ENCODE peak calls at places on chromosomes 16 and 17, in six cellular contexts. One of them, this sample, is unnamed.
A peak's percentile ranks its signal among the peaks of the same experiment; 100 is the strongest.

GRCh38 chr17:58231644-58232043 is 6.7 kb upstream of the LPO start:
- DNase-seq in small intestine: peak; percentile 17
- DNase-seq in naive B cell: no peak
- DNase-seq in stimulated activated CD8-positive, alpha-beta memory T cell treated with anti-CD3 and anti-CD28 coated beads, Interleukin-4, amount 100 ng/mL, for 24 hours: no peak
- DNase-seq in NCI-H226: no peak
- DNase-seq in DMS 273 treated with DMSO at 0.1 percent for 48 hours: no peak
- DNase-seq in this sample: no peak

GRCh38 chr17:50638851-50639767 is 4.4 kb downstream of the ABCC3 start:
- DNase-seq in small intestine: peak; percentile 98
- DNase-seq in naive B cell: no peak
- DNase-seq in DMS 273 treated with DMSO at 0.1 percent for 48 hours: peak; percentile 44
- DNase-seq in stimulated activated CD8-positive, alpha-beta memory T cell treated with anti-CD3 and anti-CD28 coated beads, Interleukin-4, amount 100 ng/mL, for 24 hours: no peak
- DNase-seq in NCI-H226: peak; percentile 99
- DNase-seq in this sample: peak; percentile 60

GRCh38 chr16:17471745-17472075 is 950 bp upstream of the XYLT1 start:
- DNase-seq in NCI-H226: no peak
- DNase-seq in stimulated activated CD8-positive, alpha-beta memory T cell treated with anti-CD3 and anti-CD28 coated beads, Interleukin-4, amount 100 ng/mL, for 24 hours: no peak
- DNase-seq in small intestine: no peak
- DNase-seq in DMS 273 treated with DMSO at 0.1 percent for 48 hours: no peak
- DNase-seq in naive B cell: no peak
- DNase-seq in this sample: no peak

GRCh38 chr16:57735755-57736418 is at the start of gene KATNB1:
- DNase-seq in DMS 273 treated with DMSO at 0.1 percent for 48 hours: no peak
- DNase-seq in stimulated activated CD8-positive, alpha-beta memory T cell treated with anti-CD3 and anti-CD28 coated beads, Interleukin-4, amount 100 ng/mL, for 24 hours: no peak
- DNase-seq in naive B cell: no peak
- DNase-seq in NCI-H226: peak; percentile 20
- DNase-seq in small intestine: no peak
- DNase-seq in this sample: no peak

GRCh38 chr17:63478814-63479494 is 2.1 kb downstream of the ACE start:
- DNase-seq in small intestine: peak; percentile 92
- DNase-seq in stimulated activated CD8-positive, alpha-beta memory T cell treated with anti-CD3 and anti-CD28 coated beads, Interleukin-4, amount 100 ng/mL, for 24 hours: peak; percentile 69
- DNase-seq in naive B cell: peak; percentile 58
- DNase-seq in NCI-H226: peak; percentile 87
- DNase-seq in DMS 273 treated with DMSO at 0.1 percent for 48 hours: peak; percentile 30
- DNase-seq in this sample: peak; percentile 79

GRCh38 chr16:19872935-19873334 is 11.7 kb downstream of the GPRC5B start:
- DNase-seq in DMS 273 treated with DMSO at 0.1 percent for 48 hours: no peak
- DNase-seq in small intestine: no peak
- DNase-seq in naive B cell: no peak
- DNase-seq in NCI-H226: no peak
- DNase-seq in stimulated activated CD8-positive, alpha-beta memory T cell treated with anti-CD3 and anti-CD28 coated beads, Interleukin-4, amount 100 ng/mL, for 24 hours: no peak
- DNase-seq in this sample: no peak

GRCh38 chr16:54346046-54346445 is 59.5 kb upstream of the IRX3 start:
- DNase-seq in stimulated activated CD8-positive, alpha-beta memory T cell treated with anti-CD3 and anti-CD28 coated beads, Interleukin-4, amount 100 ng/mL, for 24 hours: no peak
- DNase-seq in small intestine: no peak
- DNase-seq in naive B cell: no peak
- DNase-seq in DMS 273 treated with DMSO at 0.1 percent for 48 hours: no peak
- DNase-seq in NCI-H226: no peak
- DNase-seq in this sample: no peak

GRCh38 chr16:2210386-2211365 is at the start of gene BRICD5:
- DNase-seq in naive B cell: no peak
- DNase-seq in NCI-H226: no peak
- DNase-seq in DMS 273 treated with DMSO at 0.1 percent for 48 hours: no peak
- DNase-seq in stimulated activated CD8-positive, alpha-beta memory T cell treated with anti-CD3 and anti-CD28 coated beads, Interleukin-4, amount 100 ng/mL, for 24 hours: no peak
- DNase-seq in small intestine: no peak
- DNase-seq in this sample: no peak

GRCh38 chr16:67242138-67242730 is 5.0 kb downstream of the FHOD1 start:
- DNase-seq in stimulated activated CD8-positive, alpha-beta memory T cell treated with anti-CD3 and anti-CD28 coated beads, Interleukin-4, amount 100 ng/mL, for 24 hours: no peak
- DNase-seq in DMS 273 treated with DMSO at 0.1 percent for 48 hours: no peak
- DNase-seq in NCI-H226: no peak
- DNase-seq in naive B cell: no peak
- DNase-seq in small intestine: no peak
- DNase-seq in this sample: no peak

GRCh38 chr16:11586375-11586855 is 304 bp downstream of the LITAF start:
- DNase-seq in DMS 273 treated with DMSO at 0.1 percent for 48 hours: no peak
- DNase-seq in NCI-H226: no peak
- DNase-seq in naive B cell: peak; percentile 61
- DNase-seq in small intestine: no peak
- DNase-seq in stimulated activated CD8-positive, alpha-beta memory T cell treated with anti-CD3 and anti-CD28 coated beads, Interleukin-4, amount 100 ng/mL, for 24 hours: no peak
- DNase-seq in this sample: no peak